ENCODE peak calls at places on chromosome X, in ten cellular contexts. K is heart right ventricle; Q is astrocyte; F is lung; M is pancreas; S is K562; D is CD8-positive, alpha-beta memory T cell; U is endothelial cell of umbilical vein; A is IMR-90; L is neuronal stem cell. C is an unnamed sample. For H3K4me1, the result is how much of the 10 kb centered on the place peaks cover.

GRCh38 chrX:63713510-63713909 is 71.5 kb downstream of the ARHGEF9 start:
- DNase-seq in K (peak), Q (peak), F (peak), M (no peak), S (no peak), D (no peak), U (peak), A (peak), L (no peak), C (no peak)

GRCh38 chrX:9832811-9833210 is 46.6 kb downstream of the SHROOM2 start:
- DNase-seq in K (no peak), Q (no peak), F (no peak), M (no peak), S (no peak), D (no peak), U (peak), A (no peak), L (no peak), C (no peak)

GRCh38 chrX:48470833-48471118 is 716 bp upstream of the SLC38A5 start:
- DNase-seq in K (no peak), Q (no peak), F (no peak), M (no peak), S (peak), D (no peak), U (no peak), A (no peak), L (no peak), C (no peak)

GRCh38 chrX:29257516-29257915 is 670.3 kb downstream of the IL1RAPL1 start:
- DNase-seq in K (no peak), Q (peak), F (no peak), M (no peak), S (no peak), D (no peak), U (no peak), A (peak), L (no peak), C (no peak)

GRCh38 chrX:19852014-19853005 is 35.1 kb downstream of the SH3KBP1 start:
- DNase-seq in K (peak), Q (peak), F (no peak), M (no peak), S (no peak), D (no peak), U (no peak), A (peak), L (no peak), C (no peak)

GRCh38 chrX:46957299-46957698 is 45.1 kb downstream of the JADE3 start:
- DNase-seq in K (no peak), Q (no peak), F (no peak), M (no peak), S (peak), D (no peak), U (peak), A (no peak), L (no peak), C (no peak)

GRCh38 chrX:47187106-47187677 is 6.4 kb upstream of the UBA1 start:
- DNase-seq in K (no peak), Q (no peak), F (no peak), M (no peak), S (no peak), D (no peak), U (no peak), A (no peak), L (no peak), C (no peak)

GRCh38 chrX:50158616-50159015 is 42.2 kb downstream of the AKAP4 start:
- DNase-seq in K (no peak), Q (no peak), F (no peak), M (no peak), S (no peak), D (no peak), U (no peak), A (no peak), L (no peak), C (no peak)

GRCh38 chrX:44290718-44291117 is 52.8 kb downstream of the EFHC2 start:
- DNase-seq in K (no peak), Q (no peak), F (no peak), M (no peak), S (no peak), D (no peak), U (no peak), A (no peak), L (no peak), C (no peak)

GRCh38 chrX:97909245-97909644 is 1025.5 kb downstream of the RPA4 start:
- DNase-seq in K (no peak), Q (no peak), F (no peak), M (no peak), S (no peak), D (no peak), U (no peak), A (no peak), L (no peak), C (no peak)

GRCh38 chrX:103722505-103722904 is 11.8 kb downstream of the TMEM31 start:
- DNase-seq in K (no peak), Q (peak), F (no peak), M (no peak), S (no peak), D (no peak), U (no peak), A (peak), L (no peak), C (no peak)

DNA sequence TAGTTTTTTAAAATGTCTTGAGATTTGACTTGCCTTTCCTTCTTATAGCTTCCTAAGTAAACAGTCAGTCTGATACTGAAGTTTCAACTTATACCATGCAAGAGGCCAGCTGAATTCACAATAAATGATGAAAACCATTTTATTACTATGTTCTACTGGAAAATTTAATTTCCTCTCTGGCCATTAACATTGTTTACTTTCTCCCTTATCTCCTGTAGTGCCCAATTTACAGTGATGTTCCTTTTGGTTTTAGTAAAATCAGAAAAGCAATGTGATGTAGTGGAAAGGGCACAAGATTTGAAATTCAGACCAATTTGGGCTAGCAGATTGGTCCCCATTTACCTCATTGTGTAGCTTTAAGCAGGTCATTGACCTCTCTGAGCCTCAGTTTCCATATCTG is 54.2 kb downstream of the SLC9A6 start:
- DNase-seq in K (no peak), Q (no peak), F (no peak), M (no peak), S (no peak), D (no peak), U (no peak), A (no peak), L (no peak), C (no peak)
- H3K27ac ChIP-seq in K (no peak), Q (no peak), F (no peak), M (no peak), S (no peak), D (no peak), U (no peak), A (no peak), L (no peak), C (no peak)

GRCh38 chrX:13752646-13753045 is 18.1 kb downstream of the OFD1 start:
- DNase-seq in K (no peak), Q (no peak), F (no peak), M (no peak), S (no peak), D (no peak), U (no peak), A (no peak), L (no peak), C (no peak)

GRCh38 chrX:13756381-13756780 is 21.8 kb downstream of the OFD1 start:
- DNase-seq in K (no peak), Q (no peak), F (no peak), M (no peak), S (no peak), D (no peak), U (no peak), A (no peak), L (no peak), C (no peak)

GRCh38 chrX:13754765-13755164 is 20.2 kb downstream of the OFD1 start:
- DNase-seq in K (no peak), Q (no peak), F (no peak), M (no peak), S (no peak), D (no peak), U (no peak), A (no peak), L (no peak), C (no peak)

GRCh38 chrX:13752141-13752540 is 17.6 kb downstream of the OFD1 start:
- DNase-seq in K (no peak), Q (no peak), F (no peak), M (no peak), S (no peak), D (no peak), U (no peak), A (no peak), L (no peak), C (no peak)

DNA sequence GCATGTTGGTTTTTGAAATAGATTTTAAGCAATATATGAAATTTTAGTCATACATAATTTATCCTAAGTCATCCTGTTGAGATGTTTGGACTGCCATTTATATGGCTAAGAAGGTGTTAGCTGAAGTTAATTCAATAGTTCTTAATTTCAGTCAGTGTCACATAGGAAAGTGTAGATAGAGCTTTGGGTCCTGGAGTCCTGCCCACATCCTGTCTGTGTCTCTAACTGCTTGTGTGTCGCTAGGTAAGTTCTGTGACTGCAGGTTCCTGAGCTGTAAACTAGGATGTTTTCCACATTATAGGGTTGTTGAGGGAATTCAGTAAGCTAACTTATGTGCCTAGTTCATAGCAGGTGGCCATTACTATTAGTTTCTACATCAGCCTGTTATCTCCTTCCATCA is 20.7 kb downstream of the OFD1 start:
- DNase-seq in K (no peak), Q (no peak), F (no peak), M (no peak), S (no peak), D (no peak), U (no peak), A (no peak), L (no peak), C (no peak)
- H3K4me1 ChIP-seq in K (under half), Q (under half), F (under half), M (under half), S (under half), D (under half), U (under half), A (under half), L (under half), C (under half)

GRCh38 chrX:120238947-120239346 is 11.7 kb upstream of the ZBTB33 start:
- DNase-seq in K (no peak), Q (no peak), F (no peak), M (no peak), S (no peak), D (no peak), U (no peak), A (no peak), L (no peak), C (no peak)

GRCh38 chrX:120244735-120245498 is 5.7 kb upstream of the ZBTB33 start:
- DNase-seq in K (peak), Q (peak), F (peak), M (peak), S (peak), D (peak), U (peak), A (peak), L (peak), C (peak)

GRCh38 chrX:120242807-120243206 is 7.8 kb upstream of the ZBTB33 start:
- DNase-seq in K (no peak), Q (no peak), F (no peak), M (no peak), S (peak), D (no peak), U (no peak), A (no peak), L (no peak), C (no peak)

DNA sequence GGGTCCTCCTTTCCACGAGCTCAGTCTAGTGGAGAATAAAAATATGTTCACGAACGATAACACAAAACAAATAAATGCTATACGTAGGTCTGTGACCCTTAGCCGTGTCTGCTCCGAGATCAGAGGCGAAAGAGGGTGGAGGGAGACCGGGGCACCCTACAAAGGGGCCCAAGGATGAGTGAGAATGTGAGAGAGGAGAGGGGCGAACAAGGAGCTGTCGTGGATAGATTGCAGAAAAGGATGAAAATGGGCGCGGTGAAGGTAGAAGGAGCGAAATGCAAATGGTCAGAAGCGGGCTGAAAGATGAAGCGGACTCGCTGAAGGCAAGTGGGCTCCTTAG is 6.2 kb upstream of the ZBTB33 start:
- DNase-seq in K (no peak), Q (no peak), F (no peak), M (no peak), S (no peak), D (no peak), U (no peak), A (no peak), L (no peak), C (no peak)
- H3K27ac ChIP-seq in K (peak), Q (peak), F (peak), M (peak), S (peak), D (peak), U (no peak), A (peak), L (no peak), C (peak)

GRCh38 chrX:39856472-39857121 is 241.2 kb downstream of the BCOR start:
- DNase-seq in K (no peak), Q (no peak), F (no peak), M (no peak), S (no peak), D (no peak), U (peak), A (no peak), L (no peak), C (no peak)
- H3K4me1 ChIP-seq in K (under half), Q (under half), F (under half), M (under half), S (under half), D (under half), U (under half), A (under half), L (under half), C (under half)

GRCh38 chrX:55167124-55167523 is 53.0 kb upstream of the PAGE5 start:
- DNase-seq in K (no peak), Q (no peak), F (no peak), M (no peak), S (no peak), D (no peak), U (no peak), A (no peak), L (no peak), C (no peak)
- H3K27ac ChIP-seq in K (no peak), Q (no peak), F (no peak), M (no peak), S (no peak), D (no peak), U (no peak), A (no peak), L (no peak), C (no peak)

GRCh38 chrX:153922286-153922573 is 3.8 kb downstream of the ARHGAP4 start:
- DNase-seq in K (no peak), Q (no peak), F (no peak), M (no peak), S (no peak), D (no peak), U (no peak), A (no peak), L (no peak), C (no peak)
- H3K4me1 ChIP-seq in K (under half), Q (under half), F (under half), M (under half), S (under half), D (under half), U (under half), A (under half), L (under half), C (under half)

DNA sequence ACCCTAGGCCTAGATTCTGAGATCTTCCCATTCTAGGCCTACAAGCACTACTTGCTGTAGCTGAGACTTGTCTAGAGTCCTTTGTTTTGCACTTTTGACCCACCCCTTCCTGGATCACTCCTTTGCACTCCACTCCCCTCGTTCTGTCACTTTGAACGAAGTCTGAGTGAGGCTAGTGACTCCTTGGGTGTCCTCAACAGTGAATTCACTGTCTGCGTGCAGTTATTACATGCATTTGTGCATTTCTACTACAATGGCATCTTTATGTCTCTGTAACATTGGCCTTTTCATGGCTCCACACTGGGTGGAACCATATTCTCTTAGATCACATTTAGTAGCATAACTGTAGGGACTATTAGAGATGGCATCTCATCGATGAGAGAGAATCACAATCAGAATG is 50.5 kb downstream of the OCRL start:
- DNase-seq in K (no peak), Q (no peak), F (no peak), M (no peak), S (no peak), D (no peak), U (no peak), A (no peak), L (no peak), C (no peak)
- H3K27ac ChIP-seq in K (no peak), Q (no peak), F (no peak), M (no peak), S (no peak), D (no peak), U (no peak), A (no peak), L (no peak), C (no peak)

C was measured in psoas muscle.